ENCODE peak calls at places on chromosomes 16 and 17, in seven cellular contexts. I is B cell; V is left cardiac atrium; A is esophagus squamous epithelium; L is activated CD4-positive, CD25-positive, alpha-beta regulatory T cell; E is retina; O is left kidney. X is an unnamed sample.

GRCh38 chr16:29680180-29680598 is 1.2 kb downstream of the QPRT start:
- DNase-seq in I (no peak), V (no peak), A (no peak), L (no peak), E (no peak), O (peak), X (no peak)

GRCh38 chr17:3762922-3763776 is 37.8 kb downstream of the ITGAE start:
- DNase-seq in I (no peak), V (peak), A (no peak), L (no peak), E (no peak), O (no peak), X (no peak)

GRCh38 chr17:794876-795275 is 12.7 kb downstream of the MRM3 start:
- DNase-seq in I (peak), V (peak), A (no peak), L (no peak), E (peak), O (peak), X (peak)

GRCh38 chr16:11742041-11742535 is 569 bp downstream of the TXNDC11 start:
- DNase-seq in I (no peak), V (peak), A (no peak), L (peak), E (no peak), O (no peak), X (peak)

GRCh38 chr17:3732171-3732570 is 8.5 kb downstream of the HASPIN start:
- DNase-seq in I (peak), V (no peak), A (no peak), L (no peak), E (no peak), O (peak), X (peak)

GRCh38 chr17:80221401-80221800 is 1.2 kb downstream of the SLC26A11 start:
- DNase-seq in I (no peak), V (no peak), A (no peak), L (no peak), E (no peak), O (peak), X (no peak)

GRCh38 chr17:42287305-42288077 is 807 bp upstream of the STAT5A start:
- DNase-seq in I (peak), V (peak), A (no peak), L (no peak), E (no peak), O (no peak), X (peak)

GRCh38 chr17:77738666-77739531 is 219.6 kb upstream of the TNRC6C start:
- DNase-seq in I (no peak), V (peak), A (no peak), L (no peak), E (no peak), O (no peak), X (no peak)

GRCh38 chr17:8080208-8080798 is 7.2 kb downstream of the ALOX12B start:
- DNase-seq in I (no peak), V (no peak), A (no peak), L (no peak), E (no peak), O (no peak), X (no peak)

GRCh38 chr17:63436523-63437110 is 9.5 kb downstream of the CYB561 start:
- DNase-seq in I (no peak), V (peak), A (no peak), L (no peak), E (no peak), O (peak), X (no peak)

GRCh38 chr17:79305831-79306687 is 231.4 kb downstream of the ENGASE start:
- DNase-seq in I (no peak), V (peak), A (no peak), L (no peak), E (peak), O (peak), X (no peak)

GRCh38 chr16:60151987-60152386 is 1417.9 kb upstream of the GOT2 start:
- DNase-seq in I (no peak), V (no peak), A (no peak), L (no peak), E (no peak), O (no peak), X (no peak)

GRCh38 chr16:4979736-4980660 is 21.9 kb downstream of the SEC14L5 start:
- DNase-seq in I (no peak), V (no peak), A (no peak), L (no peak), E (no peak), O (no peak), X (no peak)

GRCh38 chr17:81867123-81867951 is 3.8 kb downstream of the ARHGDIA start:
- DNase-seq in I (peak), V (peak), A (no peak), L (no peak), E (no peak), O (peak), X (peak)

GRCh38 chr17:61251939-61252865 is 147.4 kb upstream of the TBX2 start:
- DNase-seq in I (peak), V (peak), A (peak), L (no peak), E (no peak), O (peak), X (peak)

GRCh38 chr17:36511216-36511615 is 23.5 kb downstream of the MYO19 start:
- DNase-seq in I (no peak), V (no peak), A (no peak), L (no peak), E (no peak), O (no peak), X (no peak)

GRCh38 chr16:78494674-78495073 is 395.2 kb downstream of the WWOX start:
- DNase-seq in I (no peak), V (no peak), A (no peak), L (no peak), E (no peak), O (no peak), X (no peak)

GRCh38 chr17:32276217-32276616 is 10.6 kb downstream of the RHBDL3 start:
- DNase-seq in I (no peak), V (no peak), A (no peak), L (no peak), E (peak), O (peak), X (no peak)

GRCh38 chr16:64545769-64546168 is 576.1 kb downstream of the CDH11 start:
- DNase-seq in I (no peak), V (no peak), A (no peak), L (no peak), E (no peak), O (no peak), X (no peak)

GRCh38 chr16:88005968-88006367 is 54.7 kb downstream of the BANP start:
- DNase-seq in I (no peak), V (no peak), A (no peak), L (no peak), E (no peak), O (no peak), X (no peak)

GRCh38 chr17:60110586-60110985 is 31.9 kb upstream of the HEATR6 start:
- DNase-seq in I (no peak), V (no peak), A (no peak), L (no peak), E (no peak), O (no peak), X (no peak)

GRCh38 chr17:61235821-61236197 is 163.8 kb upstream of the TBX2 start:
- DNase-seq in I (no peak), V (no peak), A (no peak), L (no peak), E (peak), O (peak), X (no peak)

GRCh38 chr17:57955183-57955952 is at the start of gene CUEDC1:
- DNase-seq in I (peak), V (peak), A (no peak), L (peak), E (peak), O (peak), X (peak)

GRCh38 chr16:46923513-46924295 is 39.5 kb downstream of the GPT2 start:
- DNase-seq in I (no peak), V (no peak), A (no peak), L (no peak), E (no peak), O (no peak), X (no peak)

GRCh38 chr17:40399185-40399584 is 18.5 kb downstream of the TOP2A start:
- DNase-seq in I (peak), V (no peak), A (no peak), L (no peak), E (peak), O (peak), X (no peak)

X was measured in Peyer's patch.